ENCODE peak calls at places on chromosomes 5 and 9, in six cellular contexts. R, E, I, N, U and M are unnamed samples.

GRCh38 chr9:69130456-69131441 is 43.3 kb upstream of the TJP2 start:
- DNase-seq in R (no peak), E (no peak), I (peak), N (no peak), U (peak), M (peak)

GRCh38 chr5:68339921-68340321 is 124.4 kb downstream of the PIK3R1 start:
- DNase-seq in R (no peak), E (no peak), I (peak), N (no peak), U (no peak), M (no peak)

GRCh38 chr9:116639251-116639741 is 47.8 kb upstream of the TRIM32 start:
- DNase-seq in R (no peak), E (no peak), I (peak), N (no peak), U (no peak), M (no peak)

GRCh38 chr9:114237781-114238180 is 82.4 kb downstream of the COL27A1 start:
- DNase-seq in R (no peak), E (no peak), I (no peak), N (no peak), U (no peak), M (no peak)

GRCh38 chr5:151048526-151048925 is 28.1 kb downstream of the GPX3 start:
- DNase-seq in R (no peak), E (no peak), I (no peak), N (peak), U (no peak), M (no peak)

GRCh38 chr9:17481565-17481964 is 97.3 kb upstream of the SH3GL2 start:
- DNase-seq in R (no peak), E (no peak), I (no peak), N (no peak), U (no peak), M (no peak)

GRCh38 chr5:178314961-178315820 is 82.6 kb upstream of the PHYKPL start:
- DNase-seq in R (no peak), E (no peak), I (no peak), N (no peak), U (no peak), M (no peak)

GRCh38 chr5:176611435-176611834 is 1.5 kb upstream of the GPRIN1 start:
- DNase-seq in R (peak), E (no peak), I (peak), N (peak), U (peak), M (peak)

GRCh38 chr5:68154119-68154857 is 61.3 kb upstream of the PIK3R1 start:
- DNase-seq in R (no peak), E (no peak), I (no peak), N (no peak), U (no peak), M (no peak)

GRCh38 chr9:34611251-34611810 is 566 bp downstream of the RPP25L start:
- DNase-seq in R (no peak), E (no peak), I (no peak), N (no peak), U (no peak), M (no peak)

GRCh38 chr5:149563461-149563860 is 12.2 kb upstream of the CSNK1A1 start:
- DNase-seq in R (no peak), E (no peak), I (no peak), N (no peak), U (no peak), M (no peak)

GRCh38 chr5:1140188-1140817 is 28.4 kb upstream of the SLC12A7 start:
- DNase-seq in R (peak), E (peak), I (no peak), N (peak), U (no peak), M (peak)

GRCh38 chr5:102749416-102750021 is 5.6 kb upstream of the PAM start:
- DNase-seq in R (no peak), E (no peak), I (no peak), N (no peak), U (no peak), M (no peak)

GRCh38 chr9:98368366-98369065 is 113.1 kb upstream of the TBC1D2 start:
- DNase-seq in R (no peak), E (no peak), I (no peak), N (no peak), U (no peak), M (no peak)

GRCh38 chr9:21974542-21975409 is 19.4 kb downstream of the CDKN2A start:
- DNase-seq in R (peak), E (no peak), I (peak), N (no peak), U (no peak), M (no peak)

GRCh38 chr9:36798350-36799065 is 225.8 kb downstream of the MELK start:
- DNase-seq in R (no peak), E (no peak), I (no peak), N (peak), U (no peak), M (no peak)

GRCh38 chr9:36045610-36046009 is 8.9 kb downstream of the RECK start:
- DNase-seq in R (no peak), E (no peak), I (no peak), N (no peak), U (no peak), M (no peak)

GRCh38 chr5:155290937-155291336 is 277.4 kb downstream of the KIF4B start:
- DNase-seq in R (no peak), E (no peak), I (no peak), N (no peak), U (no peak), M (no peak)

GRCh38 chr5:60504342-60504741 is 195.6 kb downstream of the DEPDC1B start:
- DNase-seq in R (no peak), E (no peak), I (no peak), N (no peak), U (no peak), M (no peak)

GRCh38 chr5:110088676-110089436 is 399.1 kb downstream of the MAN2A1 start:
- DNase-seq in R (no peak), E (no peak), I (no peak), N (no peak), U (no peak), M (no peak)

GRCh38 chr5:151740336-151740942 is 18.0 kb downstream of the ATOX1 start:
- DNase-seq in R (peak), E (peak), I (peak), N (peak), U (peak), M (peak)